ENCODE peak calls at places on chromosome X, in four cellular contexts. E, N, B and V are unnamed samples.

GRCh38 chrX:99242001-99242400 is 1168.1 kb downstream of the PCDH19 start:
- DNase-seq in E (no peak), B (no peak), N (no peak), V (no peak)

GRCh38 chrX:39759526-39760224 is 338.1 kb downstream of the BCOR start:
- DNase-seq in E (peak), N (no peak), B (peak), V (peak)

GRCh38 chrX:49186125-49187027 is at the start of gene PRICKLE3:
- DNase-seq in B (peak), N (peak), E (peak), V (peak)

GRCh38 chrX:10722804-10723364 is 102.5 kb upstream of the MID1 start:
- DNase-seq in B (peak), N (no peak), E (peak), V (peak)

GRCh38 chrX:139203681-139204575 is 326.6 kb upstream of the F9 start:
- DNase-seq in B (no peak), E (no peak), N (peak), V (peak)

GRCh38 chrX:70478521-70478920 is 33.9 kb downstream of the DLG3 start:
- DNase-seq in E (no peak), N (no peak), B (no peak), V (no peak)

GRCh38 chrX:43676960-43677582 is 21.0 kb downstream of the MAOA start:
- DNase-seq in E (no peak), B (no peak), N (no peak), V (no peak)

GRCh38 chrX:103254171-103254824 is 657 bp downstream of the TCEAL8 start:
- DNase-seq in E (peak), N (peak), B (peak), V (peak)

GRCh38 chrX:43481601-43482000 is 174.5 kb upstream of the MAOA start:
- DNase-seq in E (no peak), B (no peak), N (no peak), V (no peak)

GRCh38 chrX:21883258-21883657 is 27.5 kb downstream of the YY2 start:
- DNase-seq in N (no peak), B (no peak), E (no peak), V (no peak)

GRCh38 chrX:12967711-12968465 is 7.0 kb upstream of the TMSB4X start:
- DNase-seq in E (no peak), N (no peak), B (no peak), V (no peak)
- H3K4me3 ChIP-seq in E (no peak), N (no peak), B (no peak), V (no peak)

GRCh38 chrX:427812-428725 is 41.4 kb upstream of the PPP2R3B start:
- DNase-seq in B (no peak), E (no peak), N (no peak), V (no peak)
- TF ChIP-seq CTCF in B (peak), E (no peak), N (no peak), V (no peak)

GRCh38 chrX:71621644-71622346 is 3.5 kb upstream of the CXCR3 start:
- DNase-seq in N (no peak), E (no peak), B (peak), V (peak)

GRCh38 chrX:71623105-71623450 is 4.8 kb upstream of the CXCR3 start:
- DNase-seq in N (no peak), E (no peak), B (no peak), V (no peak)

GRCh38 chrX:71625471-71625870 is 7.2 kb upstream of the CXCR3 start:
- DNase-seq in E (no peak), N (no peak), B (no peak), V (no peak)

GRCh38 chrX:71622347-71623104 is 4.2 kb upstream of the CXCR3 start:
- DNase-seq in B (peak), N (peak), E (peak), V (peak)

GRCh38 chrX:71623714-71624113 is 5.4 kb upstream of the CXCR3 start:
- DNase-seq in B (no peak), E (no peak), N (no peak), V (no peak)
- H3K4me3 ChIP-seq in B (no peak), E (no peak), N (no peak), V (no peak)

GRCh38 chrX:31293409-31293808 is 221.6 kb upstream of the FTHL17 start:
- DNase-seq in E (no peak), N (no peak), B (no peak), V (no peak)
- TF ChIP-seq CTCF in E (no peak), N (peak), B (no peak), V (no peak)

GRCh38 chrX:150984164-150984824 is 1.2 kb downstream of the HMGB3 start:
- DNase-seq in E (no peak), B (no peak), N (no peak), V (no peak)
- H3K4me3 ChIP-seq in E (peak), B (peak), N (peak), V (peak)

GRCh38 chrX:47316276-47317025 is 53.9 kb upstream of the ZNF157 start:
- DNase-seq in N (no peak), B (no peak), E (no peak), V (peak)

GRCh38 chrX:47313056-47313455 is 57.3 kb upstream of the ZNF157 start:
- DNase-seq in N (no peak), B (no peak), E (no peak), V (no peak)

DNA sequence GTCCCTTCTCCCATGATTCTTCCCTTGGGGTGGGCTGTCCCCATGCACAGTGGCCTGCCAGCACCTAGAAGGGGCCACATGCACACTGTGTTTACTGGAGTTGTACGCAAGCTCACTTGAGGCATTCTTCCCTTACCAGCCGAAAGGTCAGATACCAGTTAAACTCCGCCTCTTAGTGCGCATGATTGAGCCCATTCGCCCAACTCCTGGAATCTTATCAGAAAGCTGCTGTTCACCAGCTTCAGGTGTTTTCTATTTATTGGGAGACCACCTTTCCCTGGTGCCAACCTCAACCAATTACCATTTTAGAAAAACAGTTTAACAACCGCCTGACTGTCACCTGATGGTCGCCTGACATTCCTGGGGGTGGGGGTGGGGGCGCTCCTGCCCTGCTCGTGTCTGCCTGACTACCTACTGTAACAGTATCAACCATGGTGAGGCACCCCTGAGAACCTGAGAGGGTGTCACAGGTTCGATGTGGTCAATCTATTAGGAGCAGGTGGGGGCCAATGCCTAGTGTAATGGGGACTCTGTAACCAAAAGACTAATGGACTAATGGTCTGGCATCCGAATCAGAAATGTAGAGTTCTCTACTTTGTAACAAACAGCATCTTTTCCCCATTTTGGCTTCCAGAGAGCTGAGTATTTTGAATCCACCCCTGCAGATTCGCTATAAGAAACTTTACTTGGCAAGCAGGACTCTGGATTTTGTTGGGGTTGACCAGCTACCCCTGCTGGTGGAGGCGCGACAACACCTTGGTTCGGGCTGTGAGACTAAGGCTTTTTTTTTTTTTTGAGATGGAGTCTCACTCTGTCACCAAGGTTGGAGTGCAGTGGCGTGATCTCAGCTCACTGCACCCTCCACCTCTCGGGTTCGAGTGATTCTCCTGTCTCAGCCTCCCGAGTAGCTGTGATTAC is 58.3 kb upstream of the ZNF157 start:
- DNase-seq in N (no peak), B (peak), E (no peak), V (peak)
- TF ChIP-seq CTCF in N (peak), B (peak), E (no peak), V (peak)

DNA sequence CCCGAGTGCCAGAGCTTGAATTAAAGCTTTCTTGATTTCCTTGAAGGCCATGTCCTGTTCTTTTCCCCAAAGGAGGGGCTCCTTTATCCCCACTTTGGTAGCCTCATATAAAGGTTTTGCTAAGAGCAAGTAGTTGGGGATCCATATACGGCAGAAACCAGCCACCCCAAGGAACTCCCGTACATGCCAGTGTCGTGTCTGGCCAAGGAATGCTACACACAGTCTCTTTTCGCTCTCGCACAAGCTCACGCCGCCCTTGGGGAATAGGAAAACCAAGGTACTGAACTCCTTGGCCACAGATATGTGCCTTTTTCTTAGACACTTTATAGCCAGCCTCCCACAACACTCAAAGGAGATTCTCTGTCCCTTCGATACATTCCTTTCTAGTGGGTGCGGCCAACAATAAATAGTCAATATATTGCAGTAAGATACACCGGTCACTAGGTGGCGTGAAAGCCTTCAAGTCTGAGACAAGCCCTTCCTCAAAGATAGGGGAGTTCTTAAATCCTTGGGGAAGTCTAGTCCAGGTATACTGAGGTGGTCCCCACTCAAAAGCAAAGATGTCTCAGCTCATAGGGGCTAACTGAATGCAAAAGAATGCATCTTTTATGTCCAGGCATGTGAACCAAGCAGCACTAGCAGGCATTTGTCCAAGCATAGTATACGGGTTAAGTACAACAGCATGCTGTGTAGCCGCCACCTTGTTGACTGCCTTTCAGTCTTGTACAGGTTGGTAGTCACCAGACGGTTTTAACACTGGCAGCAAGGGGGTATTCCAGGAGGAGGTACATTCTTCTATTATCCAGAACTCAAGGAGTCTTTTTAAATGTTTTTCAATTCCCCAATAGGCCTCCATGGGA is 57.8 kb upstream of the XAGE1B start:
- DNase-seq in N (no peak), E (peak), B (peak), V (peak)
- H3K4me3 ChIP-seq in N (no peak), E (no peak), B (no peak), V (peak)

GRCh38 chrX:25853002-25853479 is 285.1 kb upstream of the MAGEB18 start:
- DNase-seq in N (no peak), B (no peak), E (no peak), V (no peak)

GRCh38 chrX:25860322-25860721 is 277.8 kb upstream of the MAGEB18 start:
- DNase-seq in E (no peak), N (no peak), B (no peak), V (no peak)

GRCh38 chrX:25858273-25858880 is 279.8 kb upstream of the MAGEB18 start:
- DNase-seq in E (no peak), B (no peak), N (no peak), V (peak)
- TF ChIP-seq CTCF in E (no peak), B (no peak), N (no peak), V (no peak)

GRCh38 chrX:133440081-133440796 is 24.9 kb upstream of the GPC4 start:
- DNase-seq in B (no peak), E (no peak), N (no peak), V (no peak)

GRCh38 chrX:133437356-133437755 is 22.1 kb upstream of the GPC4 start:
- DNase-seq in E (no peak), B (no peak), N (no peak), V (no peak)

GRCh38 chrX:133437771-133438170 is 22.5 kb upstream of the GPC4 start:
- DNase-seq in E (no peak), B (no peak), N (no peak), V (no peak)

GRCh38 chrX:133444196-133444595 is 28.9 kb upstream of the GPC4 start:
- DNase-seq in N (no peak), E (no peak), B (no peak), V (peak)

DNA sequence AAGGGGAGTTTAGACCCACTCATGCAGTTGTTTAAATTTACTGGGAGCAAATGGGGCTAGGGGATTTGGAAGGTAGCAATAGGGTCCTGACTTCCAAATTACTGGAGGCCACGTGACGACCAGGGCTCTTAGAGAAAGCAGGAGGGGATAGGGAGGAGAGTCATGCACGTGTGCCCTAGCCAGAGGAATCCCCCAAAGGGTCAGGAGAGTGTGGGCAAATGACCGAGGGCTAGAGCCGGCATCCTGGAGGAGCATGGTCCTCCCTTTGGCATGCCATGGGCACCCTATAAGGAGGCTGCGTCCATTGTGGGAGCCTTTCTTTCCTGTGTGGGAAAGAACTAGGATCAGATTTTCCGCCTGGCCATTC is 25.5 kb upstream of the GPC4 start:
- DNase-seq in E (no peak), B (no peak), N (no peak), V (no peak)
- H3K4me3 ChIP-seq in E (no peak), B (no peak), N (no peak), V (no peak)